ENCODE peak calls at places on chromosomes 16 and 17, in ten cellular contexts. N is midbrain; R is GM03348; L is frontal cortex; F is M059J; Q is cerebellar nuclear complex; V is caudate nucleus; P is activated naive CD4-positive, alpha-beta T cell treated with anti-CD3 and anti-CD28 coated beads for 36 hours; X is T-helper 2 cell; Y is T-helper 17 cell. D is an unnamed sample.

GRCh38 chr17:76775021-76775420 is 37.1 kb downstream of the MFSD11 start:
- DNase-seq in N (no peak), R (no peak), L (no peak), F (no peak), Q (no peak), V (no peak), P (no peak), X (no peak), Y (no peak), D (no peak)

GRCh38 chr16:68086336-68086821 is 1.2 kb downstream of the NFATC3 start:
- DNase-seq in N (peak), R (peak), L (no peak), F (peak), Q (no peak), V (no peak), P (no peak), X (no peak), Y (no peak), D (peak)

GRCh38 chr17:55442462-55442861 is 20.8 kb upstream of the MMD start:
- DNase-seq in N (no peak), R (no peak), L (no peak), F (no peak), Q (no peak), V (no peak), P (no peak), X (no peak), Y (no peak), D (no peak)

GRCh38 chr17:54947396-54947795 is 21.1 kb downstream of the COX11 start:
- DNase-seq in N (no peak), R (no peak), L (no peak), F (no peak), Q (no peak), V (no peak), P (no peak), X (no peak), Y (no peak), D (no peak)

GRCh38 chr16:31269541-31269940 is 9.8 kb downstream of the ITGAM start:
- DNase-seq in N (no peak), R (no peak), L (no peak), F (peak), Q (no peak), V (no peak), P (no peak), X (no peak), Y (no peak), D (no peak)

GRCh38 chr17:8146381-8147140 is 5.6 kb downstream of the PER1 start:
- DNase-seq in N (no peak), R (no peak), L (no peak), F (no peak), Q (no peak), V (no peak), P (no peak), X (no peak), Y (no peak), D (no peak)

GRCh38 chr17:61397086-61397842 is 2.4 kb upstream of the TBX2 start:
- DNase-seq in N (no peak), R (no peak), L (no peak), F (no peak), Q (no peak), V (no peak), P (no peak), X (no peak), Y (no peak), D (no peak)

GRCh38 chr17:72618018-72618509 is 474.4 kb downstream of the SLC39A11 start:
- DNase-seq in N (no peak), R (no peak), L (no peak), F (no peak), Q (no peak), V (no peak), P (peak), X (peak), Y (no peak), D (peak)

GRCh38 chr16:71610936-71611871 is 14.8 kb upstream of the MARVELD3 start:
- DNase-seq in N (peak), R (peak), L (peak), F (peak), Q (no peak), V (peak), P (peak), X (peak), Y (peak), D (peak)

GRCh38 chr16:66402166-66402565 is 24.9 kb upstream of the BEAN1 start:
- DNase-seq in N (no peak), R (no peak), L (no peak), F (no peak), Q (no peak), V (no peak), P (no peak), X (no peak), Y (no peak), D (no peak)

GRCh38 chr17:622356-622755 is 92.3 kb downstream of the VPS53 start:
- DNase-seq in N (no peak), R (no peak), L (no peak), F (peak), Q (no peak), V (no peak), P (no peak), X (no peak), Y (no peak), D (no peak)

GRCh38 chr17:48592097-48592496 is 1.5 kb downstream of the HOXB5 start:
- DNase-seq in N (no peak), R (no peak), L (no peak), F (peak), Q (no peak), V (no peak), P (no peak), X (no peak), Y (no peak), D (no peak)

GRCh38 chr17:46024590-46024989 is 25.5 kb downstream of the STH start:
- DNase-seq in N (no peak), R (no peak), L (no peak), F (no peak), Q (no peak), V (no peak), P (no peak), X (no peak), Y (no peak), D (no peak)

GRCh38 chr17:8965394-8966168 is at the start of gene PIK3R5:
- DNase-seq in N (no peak), R (no peak), L (peak), F (no peak), Q (no peak), V (peak), P (peak), X (peak), Y (peak), D (peak)